ENCODE peak calls at places on chromosomes 3 and 15, in four cellular contexts. One of them, this sample, is unnamed.

GRCh38 chr3:72191211-72191960 is 406.4 kb upstream of the PROK2 start:
- DNase-seq in fibroblast of lung: no peak
- DNase-seq in B cell: no peak
- DNase-seq in RWPE2: no peak
- DNase-seq in this sample: no peak

GRCh38 chr3:5239602-5240001 is 52.1 kb downstream of the EDEM1 start:
- DNase-seq in B cell: no peak
- DNase-seq in RWPE2: no peak
- DNase-seq in fibroblast of lung: peak
- DNase-seq in this sample: no peak

GRCh38 chr3:193962986-193963683 is 172.8 kb upstream of the HES1 start:
- DNase-seq in B cell: no peak
- DNase-seq in fibroblast of lung: peak
- DNase-seq in RWPE2: no peak
- DNase-seq in this sample: no peak

GRCh38 chr15:78991476-78991875 is 46.6 kb upstream of the CTSH start:
- DNase-seq in RWPE2: no peak
- DNase-seq in fibroblast of lung: peak
- DNase-seq in B cell: no peak
- DNase-seq in this sample: no peak

GRCh38 chr15:60518511-60518910 is 39.6 kb upstream of the ICE2 start:
- DNase-seq in fibroblast of lung: no peak
- DNase-seq in RWPE2: no peak
- DNase-seq in B cell: no peak
- DNase-seq in this sample: no peak

GRCh38 chr3:31936661-31937060 is 44.4 kb downstream of the OSBPL10 start:
- DNase-seq in RWPE2: no peak
- DNase-seq in fibroblast of lung: peak
- DNase-seq in B cell: no peak
- DNase-seq in this sample: no peak

GRCh38 chr15:93088200-93088980 is 621 bp downstream of the RGMA start:
- DNase-seq in RWPE2: no peak
- DNase-seq in B cell: no peak
- DNase-seq in fibroblast of lung: peak
- DNase-seq in this sample: no peak

GRCh38 chr3:122322095-122323075 is 2.7 kb upstream of the CSTA start:
- DNase-seq in RWPE2: no peak
- DNase-seq in B cell: no peak
- DNase-seq in fibroblast of lung: no peak
- DNase-seq in this sample: no peak

GRCh38 chr3:111045564-111045963 is 26.1 kb upstream of the NECTIN3 start:
- DNase-seq in fibroblast of lung: peak
- DNase-seq in RWPE2: no peak
- DNase-seq in B cell: no peak
- DNase-seq in this sample: no peak

GRCh38 chr3:174276826-174277225 is 582.3 kb upstream of the NAALADL2 start:
- DNase-seq in RWPE2: no peak
- DNase-seq in fibroblast of lung: no peak
- DNase-seq in B cell: no peak
- DNase-seq in this sample: no peak

GRCh38 chr3:196486263-196486662 is 17.3 kb downstream of the RNF168 start:
- DNase-seq in fibroblast of lung: no peak
- DNase-seq in B cell: no peak
- DNase-seq in RWPE2: no peak
- DNase-seq in this sample: no peak

GRCh38 chr3:30684361-30684760 is 78.0 kb downstream of the TGFBR2 start:
- DNase-seq in B cell: no peak
- DNase-seq in fibroblast of lung: no peak
- DNase-seq in RWPE2: no peak
- DNase-seq in this sample: no peak

GRCh38 chr15:81105521-81105920 is 28.5 kb upstream of the CFAP161 start:
- DNase-seq in B cell: no peak
- DNase-seq in fibroblast of lung: no peak
- DNase-seq in RWPE2: no peak
- DNase-seq in this sample: no peak

GRCh38 chr3:124963755-124964154 is 29.2 kb upstream of the MUC13 start:
- DNase-seq in RWPE2: no peak
- DNase-seq in B cell: no peak
- DNase-seq in fibroblast of lung: no peak
- DNase-seq in this sample: no peak

GRCh38 chr15:34001536-34001935 is 33.2 kb downstream of the CHRM5 start:
- DNase-seq in RWPE2: no peak
- DNase-seq in B cell: no peak
- DNase-seq in fibroblast of lung: no peak
- DNase-seq in this sample: no peak

GRCh38 chr3:23884481-23884880 is 32.3 kb downstream of the NKIRAS1 start:
- DNase-seq in B cell: no peak
- DNase-seq in fibroblast of lung: no peak
- DNase-seq in RWPE2: no peak
- DNase-seq in this sample: no peak
- TF ChIP-seq CTCF in B cell: no peak
- TF ChIP-seq CTCF in fibroblast of lung: peak
- TF ChIP-seq CTCF in RWPE2: no peak
- TF ChIP-seq CTCF in this sample: peak

DNA sequence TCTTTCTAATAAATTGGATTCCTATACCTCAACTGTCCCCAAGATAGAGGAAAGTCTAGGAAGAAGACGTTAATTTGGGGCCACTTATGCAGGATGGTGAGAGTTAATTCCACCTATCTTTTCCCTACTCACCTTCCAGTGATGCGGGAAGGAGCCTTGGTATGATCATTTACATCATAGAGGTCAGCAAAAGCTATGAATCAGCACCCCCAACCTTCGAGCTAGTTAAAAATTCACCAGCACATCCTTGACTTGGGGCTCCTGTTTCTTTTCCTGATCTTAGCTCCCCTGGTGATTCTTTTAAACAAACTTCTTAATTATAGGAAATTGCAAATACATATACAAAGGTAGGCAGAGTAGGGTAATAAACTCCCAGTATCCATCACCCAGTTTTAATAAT is 366.6 kb downstream of the SOX2 start:
- DNase-seq in fibroblast of lung: no peak
- DNase-seq in RWPE2: no peak
- DNase-seq in B cell: no peak
- DNase-seq in this sample: no peak
- TF ChIP-seq CTCF in fibroblast of lung: no peak
- TF ChIP-seq CTCF in RWPE2: no peak
- TF ChIP-seq CTCF in B cell: no peak
- TF ChIP-seq CTCF in this sample: no peak

DNA sequence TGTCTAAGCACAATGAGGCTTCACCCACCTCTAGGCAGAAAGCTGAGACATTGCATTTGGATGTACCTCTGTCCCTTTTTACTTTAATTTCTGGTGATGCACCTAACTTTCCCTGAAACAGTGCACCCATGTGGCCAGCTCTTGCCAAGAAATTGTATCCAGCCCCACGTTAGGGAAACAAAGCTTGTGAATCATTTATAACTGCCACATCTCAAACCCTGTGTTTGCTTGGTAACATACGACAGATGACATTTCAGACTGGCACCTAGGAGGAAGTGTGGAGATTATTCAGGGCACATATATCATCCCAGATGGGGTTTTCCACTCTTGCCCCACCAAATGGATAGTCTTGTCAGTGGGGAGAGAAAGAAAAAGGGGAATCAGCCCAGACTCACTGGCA is 2.1 kb downstream of the CYB561D2 start:
- DNase-seq in fibroblast of lung: no peak
- DNase-seq in B cell: no peak
- DNase-seq in RWPE2: no peak
- DNase-seq in this sample: no peak
- TF ChIP-seq CTCF in fibroblast of lung: peak
- TF ChIP-seq CTCF in B cell: no peak
- TF ChIP-seq CTCF in RWPE2: peak
- TF ChIP-seq CTCF in this sample: no peak

DNA sequence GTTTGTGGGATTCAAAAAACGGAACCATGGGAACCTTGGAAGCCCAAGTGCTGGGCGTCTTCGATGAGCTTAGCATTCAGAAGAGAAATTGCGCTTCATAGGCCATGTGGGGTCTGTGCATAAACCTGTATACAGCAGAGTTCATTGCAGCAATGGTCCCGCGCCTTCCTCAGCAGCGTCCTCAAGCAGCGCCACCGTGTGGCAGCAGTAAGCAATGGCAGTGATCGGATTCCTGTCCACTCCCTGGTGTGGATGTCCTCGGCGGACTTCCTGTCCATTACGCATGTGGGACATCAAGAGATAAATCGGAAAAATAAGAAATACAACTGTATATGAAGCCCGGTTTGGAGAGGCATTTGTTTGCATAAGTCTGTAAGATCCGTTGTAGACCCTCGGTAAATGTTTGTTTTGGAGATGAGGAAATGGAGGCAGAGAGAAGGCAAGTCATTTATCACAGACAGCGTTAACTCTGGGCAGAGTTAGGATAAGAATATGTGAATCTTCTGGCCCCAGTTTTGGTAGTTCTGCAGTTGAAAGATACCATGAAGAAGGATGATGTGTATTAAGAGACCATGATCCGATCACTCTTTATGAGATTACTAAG is 57.7 kb downstream of the CNTN4 start:
- DNase-seq in fibroblast of lung: no peak
- DNase-seq in RWPE2: no peak
- DNase-seq in B cell: no peak
- DNase-seq in this sample: no peak
- TF ChIP-seq CTCF in fibroblast of lung: peak
- TF ChIP-seq CTCF in RWPE2: peak
- TF ChIP-seq CTCF in B cell: peak
- TF ChIP-seq CTCF in this sample: peak

DNA sequence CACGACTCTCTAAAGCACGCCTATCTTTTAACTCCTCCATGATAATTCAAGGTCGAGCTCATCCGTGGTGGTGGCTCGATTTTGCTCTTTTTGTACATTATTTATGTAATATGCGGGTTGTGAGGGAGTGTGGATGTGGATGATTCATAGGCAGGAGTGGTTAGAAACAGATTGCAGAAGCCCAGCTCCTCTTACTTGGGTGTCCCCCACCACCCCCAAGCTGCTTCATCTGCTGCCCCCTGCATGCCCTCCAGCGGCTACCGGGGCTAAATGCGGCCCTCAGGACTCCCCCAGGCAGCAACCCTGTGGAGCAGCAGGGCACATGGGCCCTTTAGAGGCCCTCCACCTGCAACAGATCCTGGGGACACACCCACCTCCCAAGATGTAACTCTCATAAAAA is 111.5 kb upstream of the SELENOK start:
- DNase-seq in RWPE2: no peak
- DNase-seq in fibroblast of lung: no peak
- DNase-seq in B cell: no peak
- DNase-seq in this sample: no peak
- TF ChIP-seq CTCF in RWPE2: no peak
- TF ChIP-seq CTCF in fibroblast of lung: no peak
- TF ChIP-seq CTCF in B cell: no peak
- TF ChIP-seq CTCF in this sample: no peak

GRCh38 chr15:94670436-94671034 is 439.2 kb downstream of the MCTP2 start:
- DNase-seq in RWPE2: no peak
- DNase-seq in fibroblast of lung: peak
- DNase-seq in B cell: no peak
- DNase-seq in this sample: no peak
- TF ChIP-seq CTCF in RWPE2: peak
- TF ChIP-seq CTCF in fibroblast of lung: peak
- TF ChIP-seq CTCF in B cell: peak
- TF ChIP-seq CTCF in this sample: peak

GRCh38 chr15:75185271-75186029 is 16.2 kb upstream of the C15orf39 start:
- DNase-seq in B cell: no peak
- DNase-seq in RWPE2: no peak
- DNase-seq in fibroblast of lung: no peak
- DNase-seq in this sample: no peak

GRCh38 chr15:75178938-75179772 is 22.5 kb upstream of the C15orf39 start:
- DNase-seq in B cell: no peak
- DNase-seq in RWPE2: peak
- DNase-seq in fibroblast of lung: no peak
- DNase-seq in this sample: no peak

GRCh38 chr15:75181780-75182179 is 19.9 kb upstream of the C15orf39 start:
- DNase-seq in fibroblast of lung: no peak
- DNase-seq in RWPE2: no peak
- DNase-seq in B cell: no peak
- DNase-seq in this sample: no peak

GRCh38 chr15:75179773-75180140 is 21.9 kb upstream of the C15orf39 start:
- DNase-seq in B cell: no peak
- DNase-seq in RWPE2: no peak
- DNase-seq in fibroblast of lung: no peak
- DNase-seq in this sample: no peak

DNA sequence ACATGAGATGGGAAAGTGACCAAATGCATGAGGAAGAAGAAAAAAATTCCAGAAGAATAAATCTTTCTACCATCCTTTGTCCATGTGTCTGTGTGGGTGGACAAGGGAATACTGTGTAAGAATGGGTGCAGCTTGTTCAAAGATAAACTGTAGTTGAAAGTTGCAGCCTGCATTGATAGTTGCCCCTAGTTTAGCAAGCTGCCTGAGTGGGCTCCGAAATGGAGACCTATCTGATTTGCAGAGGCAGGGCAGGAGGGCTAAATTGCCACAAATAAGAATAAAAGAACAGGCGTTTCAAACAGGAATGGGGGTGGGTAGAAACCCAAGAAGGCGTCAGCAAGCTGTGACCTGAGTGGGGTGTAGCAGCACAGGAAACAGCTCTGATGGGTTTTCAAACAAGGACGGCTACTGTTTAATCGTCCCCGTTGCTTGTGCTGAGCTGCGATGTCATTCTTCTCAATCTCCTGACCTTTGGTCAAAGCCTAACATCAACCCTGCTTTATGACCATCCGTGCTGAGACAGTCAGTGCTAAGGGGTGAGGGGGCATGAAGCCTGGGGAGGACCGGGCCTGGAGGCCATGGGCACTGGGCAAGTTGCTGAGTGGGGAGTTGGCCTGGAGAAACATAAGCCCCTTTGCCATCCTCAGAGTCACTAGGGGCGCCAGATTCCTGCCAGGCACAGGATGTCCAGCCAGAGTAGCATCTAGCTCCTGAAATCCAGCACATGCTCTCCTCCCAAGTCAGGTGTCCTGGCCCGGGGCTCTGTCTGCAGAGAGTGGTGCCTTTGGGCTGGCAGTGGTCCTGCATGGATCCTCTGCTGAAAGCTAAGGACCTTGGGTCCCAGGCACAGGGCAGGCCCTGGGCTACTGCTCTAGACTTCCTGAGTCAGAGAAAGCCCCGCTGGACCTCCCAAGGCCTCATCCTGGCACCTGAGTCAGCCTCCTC is 19.2 kb upstream of the C15orf39 start:
- DNase-seq in B cell: no peak
- DNase-seq in RWPE2: peak
- DNase-seq in fibroblast of lung: peak
- DNase-seq in this sample: no peak
- TF ChIP-seq CTCF in B cell: no peak
- TF ChIP-seq CTCF in RWPE2: peak
- TF ChIP-seq CTCF in fibroblast of lung: no peak
- TF ChIP-seq CTCF in this sample: no peak

GRCh38 chr3:43638594-43639447 is 17.0 kb upstream of the ANO10 start:
- DNase-seq in B cell: no peak
- DNase-seq in RWPE2: no peak
- DNase-seq in fibroblast of lung: peak
- DNase-seq in this sample: no peak
- TF ChIP-seq CTCF in B cell: no peak
- TF ChIP-seq CTCF in RWPE2: peak
- TF ChIP-seq CTCF in fibroblast of lung: no peak
- TF ChIP-seq CTCF in this sample: peak

This sample was measured in CD14-positive monocyte.